ENCODE peak calls at places on chromosomes 12 and 14, in eight cellular contexts. One of them, this sample, is unnamed.

GRCh38 chr12:26937443-26937862 is 328 bp downstream of the INTS13 start:
- DNase-seq in AG04450: no peak
- DNase-seq in nephron progenitor cell: no peak
- DNase-seq in cardiac fibroblast: no peak
- DNase-seq in HFFc6: no peak
- DNase-seq in astrocyte: no peak
- DNase-seq in AG10803: no peak
- DNase-seq in neural crest cell: no peak
- DNase-seq in this sample: no peak

GRCh38 chr12:93883436-93884154 is 206.4 kb downstream of the CRADD start:
- DNase-seq in AG04450: peak
- DNase-seq in nephron progenitor cell: no peak
- DNase-seq in cardiac fibroblast: peak
- DNase-seq in HFFc6: peak
- DNase-seq in astrocyte: peak
- DNase-seq in AG10803: peak
- DNase-seq in neural crest cell: no peak
- DNase-seq in this sample: no peak

GRCh38 chr12:31245822-31246469 is 80.0 kb downstream of the SINHCAF start:
- DNase-seq in AG04450: no peak
- DNase-seq in nephron progenitor cell: peak
- DNase-seq in cardiac fibroblast: peak
- DNase-seq in HFFc6: no peak
- DNase-seq in astrocyte: no peak
- DNase-seq in AG10803: no peak
- DNase-seq in neural crest cell: no peak
- DNase-seq in this sample: peak

GRCh38 chr12:9759680-9760592 is 765 bp downstream of the CD69 start:
- DNase-seq in AG04450: no peak
- DNase-seq in nephron progenitor cell: no peak
- DNase-seq in cardiac fibroblast: no peak
- DNase-seq in HFFc6: no peak
- DNase-seq in astrocyte: no peak
- DNase-seq in AG10803: no peak
- DNase-seq in neural crest cell: no peak
- DNase-seq in this sample: no peak

GRCh38 chr14:22882529-22883190 is 362 bp upstream of the REM2 start:
- DNase-seq in AG04450: no peak
- DNase-seq in nephron progenitor cell: peak
- DNase-seq in cardiac fibroblast: peak
- DNase-seq in HFFc6: peak
- DNase-seq in astrocyte: peak
- DNase-seq in AG10803: peak
- DNase-seq in neural crest cell: peak
- DNase-seq in this sample: peak

GRCh38 chr12:79900199-79900598 is 34.7 kb downstream of the PPP1R12A start:
- DNase-seq in AG04450: no peak
- DNase-seq in nephron progenitor cell: no peak
- DNase-seq in cardiac fibroblast: no peak
- DNase-seq in HFFc6: no peak
- DNase-seq in astrocyte: no peak
- DNase-seq in AG10803: no peak
- DNase-seq in neural crest cell: no peak
- DNase-seq in this sample: no peak

GRCh38 chr14:106657460-106657859 is 1131.1 kb downstream of the TMEM121 start:
- DNase-seq in AG04450: no peak
- DNase-seq in nephron progenitor cell: no peak
- DNase-seq in cardiac fibroblast: no peak
- DNase-seq in HFFc6: no peak
- DNase-seq in astrocyte: no peak
- DNase-seq in AG10803: no peak
- DNase-seq in neural crest cell: no peak
- DNase-seq in this sample: no peak

GRCh38 chr12:77914089-77914488 is 83.4 kb downstream of the NAV3 start:
- DNase-seq in AG04450: no peak
- DNase-seq in nephron progenitor cell: no peak
- DNase-seq in cardiac fibroblast: peak
- DNase-seq in HFFc6: no peak
- DNase-seq in astrocyte: no peak
- DNase-seq in AG10803: peak
- DNase-seq in neural crest cell: no peak
- DNase-seq in this sample: no peak

GRCh38 chr12:68951652-68952051 is 18.7 kb upstream of the CPM start:
- DNase-seq in AG04450: no peak
- DNase-seq in nephron progenitor cell: no peak
- DNase-seq in cardiac fibroblast: peak
- DNase-seq in HFFc6: no peak
- DNase-seq in astrocyte: no peak
- DNase-seq in AG10803: no peak
- DNase-seq in neural crest cell: no peak
- DNase-seq in this sample: no peak

GRCh38 chr12:112419269-112420133 is 754 bp downstream of the PTPN11 start:
- DNase-seq in AG04450: peak
- DNase-seq in nephron progenitor cell: peak
- DNase-seq in cardiac fibroblast: peak
- DNase-seq in HFFc6: peak
- DNase-seq in astrocyte: peak
- DNase-seq in AG10803: peak
- DNase-seq in neural crest cell: no peak
- DNase-seq in this sample: peak

GRCh38 chr12:124354400-124354799 is 59.5 kb downstream of the RFLNA start:
- DNase-seq in AG04450: no peak
- DNase-seq in nephron progenitor cell: no peak
- DNase-seq in cardiac fibroblast: no peak
- DNase-seq in HFFc6: no peak
- DNase-seq in astrocyte: no peak
- DNase-seq in AG10803: no peak
- DNase-seq in neural crest cell: no peak
- DNase-seq in this sample: no peak

GRCh38 chr12:15278816-15279658 is 43.3 kb upstream of the PTPRO start:
- DNase-seq in AG04450: no peak
- DNase-seq in nephron progenitor cell: no peak
- DNase-seq in cardiac fibroblast: peak
- DNase-seq in HFFc6: peak
- DNase-seq in astrocyte: peak
- DNase-seq in AG10803: peak
- DNase-seq in neural crest cell: no peak
- DNase-seq in this sample: peak

GRCh38 chr12:70885952-70886351 is 34.6 kb downstream of the PTPRR start:
- DNase-seq in AG04450: no peak
- DNase-seq in nephron progenitor cell: no peak
- DNase-seq in cardiac fibroblast: peak
- DNase-seq in HFFc6: no peak
- DNase-seq in astrocyte: no peak
- DNase-seq in AG10803: peak
- DNase-seq in neural crest cell: no peak
- DNase-seq in this sample: no peak

GRCh38 chr12:96249196-96250118 is 55.3 kb downstream of the ELK3 start:
- DNase-seq in AG04450: no peak
- DNase-seq in nephron progenitor cell: peak
- DNase-seq in cardiac fibroblast: peak
- DNase-seq in HFFc6: no peak
- DNase-seq in astrocyte: peak
- DNase-seq in AG10803: peak
- DNase-seq in neural crest cell: no peak
- DNase-seq in this sample: no peak

GRCh38 chr12:131003676-131004075 is 50.0 kb downstream of the ADGRD1 start:
- DNase-seq in AG04450: no peak
- DNase-seq in nephron progenitor cell: peak
- DNase-seq in cardiac fibroblast: no peak
- DNase-seq in HFFc6: no peak
- DNase-seq in astrocyte: no peak
- DNase-seq in AG10803: no peak
- DNase-seq in neural crest cell: no peak
- DNase-seq in this sample: no peak

GRCh38 chr14:102043251-102044025 is 43.4 kb downstream of the HSP90AA1 start:
- DNase-seq in AG04450: no peak
- DNase-seq in nephron progenitor cell: no peak
- DNase-seq in cardiac fibroblast: no peak
- DNase-seq in HFFc6: no peak
- DNase-seq in astrocyte: no peak
- DNase-seq in AG10803: peak
- DNase-seq in neural crest cell: no peak
- DNase-seq in this sample: no peak

GRCh38 chr14:102044566-102044965 is 42.3 kb downstream of the HSP90AA1 start:
- DNase-seq in AG04450: no peak
- DNase-seq in nephron progenitor cell: no peak
- DNase-seq in cardiac fibroblast: no peak
- DNase-seq in HFFc6: no peak
- DNase-seq in astrocyte: no peak
- DNase-seq in AG10803: no peak
- DNase-seq in neural crest cell: no peak
- DNase-seq in this sample: no peak

GRCh38 chr14:102047808-102048540 is 38.9 kb downstream of the HSP90AA1 start:
- DNase-seq in AG04450: no peak
- DNase-seq in nephron progenitor cell: no peak
- DNase-seq in cardiac fibroblast: no peak
- DNase-seq in HFFc6: no peak
- DNase-seq in astrocyte: no peak
- DNase-seq in AG10803: no peak
- DNase-seq in neural crest cell: no peak
- DNase-seq in this sample: no peak

GRCh38 chr14:102049258-102050025 is 37.4 kb downstream of the HSP90AA1 start:
- DNase-seq in AG04450: no peak
- DNase-seq in nephron progenitor cell: no peak
- DNase-seq in cardiac fibroblast: no peak
- DNase-seq in HFFc6: no peak
- DNase-seq in astrocyte: no peak
- DNase-seq in AG10803: no peak
- DNase-seq in neural crest cell: no peak
- DNase-seq in this sample: no peak

GRCh38 chr14:102046337-102047278 is 40.2 kb downstream of the HSP90AA1 start:
- DNase-seq in AG04450: no peak
- DNase-seq in nephron progenitor cell: peak
- DNase-seq in cardiac fibroblast: peak
- DNase-seq in HFFc6: peak
- DNase-seq in astrocyte: no peak
- DNase-seq in AG10803: peak
- DNase-seq in neural crest cell: peak
- DNase-seq in this sample: peak
- TF ChIP-seq CTCF in AG04450: no peak
- TF ChIP-seq CTCF in nephron progenitor cell: peak
- TF ChIP-seq CTCF in cardiac fibroblast: no peak
- TF ChIP-seq CTCF in HFFc6: peak
- TF ChIP-seq CTCF in astrocyte: no peak
- TF ChIP-seq CTCF in AG10803: peak
- TF ChIP-seq CTCF in neural crest cell: peak
- TF ChIP-seq CTCF in this sample: peak

DNA sequence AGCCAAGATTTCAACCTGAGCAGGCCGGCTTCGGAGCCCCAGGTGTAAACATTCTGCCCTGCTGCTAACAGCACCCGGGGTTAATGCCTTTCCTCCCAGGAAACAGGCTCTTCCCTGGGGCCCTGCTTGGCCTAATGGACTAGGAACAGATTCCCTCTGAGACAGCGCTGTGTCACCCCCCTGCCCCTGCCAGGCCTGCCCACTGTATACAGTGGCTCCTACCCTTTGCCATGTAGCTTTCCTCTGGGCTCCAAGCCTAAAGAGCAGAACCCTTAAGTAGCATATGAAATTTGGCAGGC is 28.3 kb upstream of the BCDIN3D start:
- DNase-seq in AG04450: no peak
- DNase-seq in nephron progenitor cell: no peak
- DNase-seq in cardiac fibroblast: no peak
- DNase-seq in HFFc6: no peak
- DNase-seq in astrocyte: no peak
- DNase-seq in AG10803: no peak
- DNase-seq in neural crest cell: no peak
- DNase-seq in this sample: no peak
- TF ChIP-seq CTCF in AG04450: no peak
- TF ChIP-seq CTCF in nephron progenitor cell: no peak
- TF ChIP-seq CTCF in cardiac fibroblast: no peak
- TF ChIP-seq CTCF in HFFc6: no peak
- TF ChIP-seq CTCF in astrocyte: no peak
- TF ChIP-seq CTCF in AG10803: no peak
- TF ChIP-seq CTCF in neural crest cell: no peak
- TF ChIP-seq CTCF in this sample: no peak

DNA sequence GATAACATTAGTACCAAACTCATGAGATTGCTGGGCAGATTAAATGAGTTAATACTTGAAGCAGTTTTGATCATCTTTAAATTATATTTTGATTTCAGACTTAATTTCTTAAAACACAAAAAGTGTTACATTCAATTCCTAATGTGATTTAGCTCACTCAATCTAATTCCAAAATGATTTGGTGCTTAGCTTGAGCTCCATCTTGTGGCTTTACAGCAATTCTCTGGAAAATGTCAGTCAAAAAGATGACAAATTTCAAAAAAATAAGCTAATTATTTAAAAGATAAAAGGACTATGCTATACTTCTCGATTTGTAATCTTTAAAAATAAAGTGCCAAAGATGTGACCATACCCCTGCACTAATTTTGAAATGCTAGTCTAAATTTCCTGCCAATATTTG is 10.1 kb downstream of the LLPH start:
- DNase-seq in AG04450: no peak
- DNase-seq in nephron progenitor cell: no peak
- DNase-seq in cardiac fibroblast: no peak
- DNase-seq in HFFc6: no peak
- DNase-seq in astrocyte: no peak
- DNase-seq in AG10803: no peak
- DNase-seq in neural crest cell: no peak
- DNase-seq in this sample: no peak
- TF ChIP-seq CTCF in AG04450: no peak
- TF ChIP-seq CTCF in nephron progenitor cell: no peak
- TF ChIP-seq CTCF in cardiac fibroblast: no peak
- TF ChIP-seq CTCF in HFFc6: peak
- TF ChIP-seq CTCF in astrocyte: no peak
- TF ChIP-seq CTCF in AG10803: peak
- TF ChIP-seq CTCF in neural crest cell: peak
- TF ChIP-seq CTCF in this sample: peak

GRCh38 chr12:106711316-106711715 is 63.2 kb upstream of the RIC8B start:
- DNase-seq in AG04450: no peak
- DNase-seq in nephron progenitor cell: no peak
- DNase-seq in cardiac fibroblast: no peak
- DNase-seq in HFFc6: no peak
- DNase-seq in astrocyte: no peak
- DNase-seq in AG10803: no peak
- DNase-seq in neural crest cell: no peak
- DNase-seq in this sample: no peak

GRCh38 chr12:106710143-106710893 is 64.2 kb upstream of the RIC8B start:
- DNase-seq in AG04450: no peak
- DNase-seq in nephron progenitor cell: no peak
- DNase-seq in cardiac fibroblast: no peak
- DNase-seq in HFFc6: no peak
- DNase-seq in astrocyte: no peak
- DNase-seq in AG10803: no peak
- DNase-seq in neural crest cell: no peak
- DNase-seq in this sample: no peak

GRCh38 chr12:106705971-106706370 is 68.5 kb upstream of the RIC8B start:
- DNase-seq in AG04450: no peak
- DNase-seq in nephron progenitor cell: no peak
- DNase-seq in cardiac fibroblast: no peak
- DNase-seq in HFFc6: no peak
- DNase-seq in astrocyte: no peak
- DNase-seq in AG10803: no peak
- DNase-seq in neural crest cell: no peak
- DNase-seq in this sample: no peak

GRCh38 chr12:106712768-106713167 is 61.7 kb upstream of the RIC8B start:
- DNase-seq in AG04450: no peak
- DNase-seq in nephron progenitor cell: no peak
- DNase-seq in cardiac fibroblast: no peak
- DNase-seq in HFFc6: no peak
- DNase-seq in astrocyte: no peak
- DNase-seq in AG10803: no peak
- DNase-seq in neural crest cell: no peak
- DNase-seq in this sample: no peak

GRCh38 chr12:106709068-106709511 is 65.4 kb upstream of the RIC8B start:
- DNase-seq in AG04450: no peak
- DNase-seq in nephron progenitor cell: no peak
- DNase-seq in cardiac fibroblast: no peak
- DNase-seq in HFFc6: no peak
- DNase-seq in astrocyte: no peak
- DNase-seq in AG10803: no peak
- DNase-seq in neural crest cell: no peak
- DNase-seq in this sample: no peak
- TF ChIP-seq CTCF in AG04450: no peak
- TF ChIP-seq CTCF in nephron progenitor cell: no peak
- TF ChIP-seq CTCF in cardiac fibroblast: no peak
- TF ChIP-seq CTCF in HFFc6: peak
- TF ChIP-seq CTCF in astrocyte: no peak
- TF ChIP-seq CTCF in AG10803: peak
- TF ChIP-seq CTCF in neural crest cell: no peak
- TF ChIP-seq CTCF in this sample: no peak